ENCODE peak calls at places on chromosomes 12 and 14, in five cellular contexts. V is kidney, D is AG08395, S is ascending aorta, B is NCI-H226. R is an unnamed sample.

GRCh38 chr14:101862177-101862576 is 100.7 kb downstream of the PPP2R5C start:
- DNase-seq in V (no peak), D (peak; percentile 35), S (no peak), B (no peak), R (no peak)

GRCh38 chr14:88551936-88552565 is 2.8 kb downstream of the PTPN21 start:
- DNase-seq in V (no peak), D (peak; percentile 22), S (no peak), B (no peak), R (no peak)

GRCh38 chr12:4797096-4797495 is 76.9 kb downstream of the GALNT8 start:
- DNase-seq in V (no peak), D (no peak), S (no peak), B (no peak), R (no peak)

GRCh38 chr14:71141701-71142374 is 234.6 kb downstream of the PCNX1 start:
- DNase-seq in V (no peak), D (no peak), S (no peak), B (peak; percentile 16), R (no peak)

GRCh38 chr14:89681086-89682018 is 264.3 kb upstream of the FOXN3 start:
- DNase-seq in V (no peak), D (no peak), S (no peak), B (no peak), R (no peak)

GRCh38 chr14:104514156-104514848 is 65.3 kb upstream of the C14orf180 start:
- DNase-seq in V (no peak), D (no peak), S (no peak), B (no peak), R (no peak)

GRCh38 chr12:124620606-124621295 is 53.3 kb upstream of the NCOR2 start:
- DNase-seq in V (no peak), D (peak; percentile 46), S (no peak), B (peak; percentile 63), R (no peak)

GRCh38 chr12:3455312-3455711 is 35.7 kb upstream of the PRMT8 start:
- DNase-seq in V (no peak), D (no peak), S (no peak), B (no peak), R (no peak)

GRCh38 chr14:60092516-60092915 is 793 bp downstream of the PCNX4 start:
- DNase-seq in V (no peak), D (peak; percentile 24), S (no peak), B (no peak), R (no peak)

GRCh38 chr14:90491221-90491867 is 94.5 kb downstream of the CALM1 start:
- DNase-seq in V (peak; percentile 88), D (peak; percentile 49), S (peak; percentile 45), B (peak; percentile 13), R (peak; percentile 70)

R was measured in spleen.